ENCODE peak calls at places on chromosomes 12 and 14, in four cellular contexts. One of them, this sample, is unnamed.

GRCh38 chr12:65634626-65635331 is 189.5 kb upstream of the HMGA2 start:
- DNase-seq in natural killer cell treated with Interleukin-12 subunit alpha and Interleukin-12 subunit beta and Interleukin-15 and Interleukin-18, amount 100 ng/mL, for 72 hours: no peak
- DNase-seq in activated CD4-positive, alpha-beta T cell treated with anti-CD3 and anti-CD28 coated beads, Interleukin-2, amount 50 U/mL, for 48 hours: no peak
- DNase-seq in astrocyte of the spinal cord: peak
- DNase-seq in this sample: peak

GRCh38 chr14:65291561-65291960 is 121.0 kb upstream of the FUT8 start:
- DNase-seq in natural killer cell treated with Interleukin-12 subunit alpha and Interleukin-12 subunit beta and Interleukin-15 and Interleukin-18, amount 100 ng/mL, for 72 hours: no peak
- DNase-seq in activated CD4-positive, alpha-beta T cell treated with anti-CD3 and anti-CD28 coated beads, Interleukin-2, amount 50 U/mL, for 48 hours: no peak
- DNase-seq in astrocyte of the spinal cord: no peak
- DNase-seq in this sample: no peak

GRCh38 chr14:65594882-65595237 is 182.3 kb downstream of the FUT8 start:
- DNase-seq in natural killer cell treated with Interleukin-12 subunit alpha and Interleukin-12 subunit beta and Interleukin-15 and Interleukin-18, amount 100 ng/mL, for 72 hours: no peak
- DNase-seq in astrocyte of the spinal cord: no peak
- DNase-seq in activated CD4-positive, alpha-beta T cell treated with anti-CD3 and anti-CD28 coated beads, Interleukin-2, amount 50 U/mL, for 48 hours: no peak
- DNase-seq in this sample: no peak

GRCh38 chr12:106682594-106683234 is 91.8 kb upstream of the RIC8B start:
- DNase-seq in natural killer cell treated with Interleukin-12 subunit alpha and Interleukin-12 subunit beta and Interleukin-15 and Interleukin-18, amount 100 ng/mL, for 72 hours: no peak
- DNase-seq in activated CD4-positive, alpha-beta T cell treated with anti-CD3 and anti-CD28 coated beads, Interleukin-2, amount 50 U/mL, for 48 hours: no peak
- DNase-seq in astrocyte of the spinal cord: peak
- DNase-seq in this sample: peak

GRCh38 chr12:52496590-52497071 is 3.6 kb upstream of the KRT6A start:
- DNase-seq in natural killer cell treated with Interleukin-12 subunit alpha and Interleukin-12 subunit beta and Interleukin-15 and Interleukin-18, amount 100 ng/mL, for 72 hours: no peak
- DNase-seq in astrocyte of the spinal cord: peak
- DNase-seq in activated CD4-positive, alpha-beta T cell treated with anti-CD3 and anti-CD28 coated beads, Interleukin-2, amount 50 U/mL, for 48 hours: no peak
- DNase-seq in this sample: peak

GRCh38 chr12:93541578-93542217 is 30.8 kb upstream of the SOCS2 start:
- DNase-seq in activated CD4-positive, alpha-beta T cell treated with anti-CD3 and anti-CD28 coated beads, Interleukin-2, amount 50 U/mL, for 48 hours: no peak
- DNase-seq in astrocyte of the spinal cord: no peak
- DNase-seq in natural killer cell treated with Interleukin-12 subunit alpha and Interleukin-12 subunit beta and Interleukin-15 and Interleukin-18, amount 100 ng/mL, for 72 hours: no peak
- DNase-seq in this sample: no peak

GRCh38 chr12:72214163-72214562 is 58.0 kb upstream of the TRHDE start:
- DNase-seq in astrocyte of the spinal cord: no peak
- DNase-seq in activated CD4-positive, alpha-beta T cell treated with anti-CD3 and anti-CD28 coated beads, Interleukin-2, amount 50 U/mL, for 48 hours: no peak
- DNase-seq in natural killer cell treated with Interleukin-12 subunit alpha and Interleukin-12 subunit beta and Interleukin-15 and Interleukin-18, amount 100 ng/mL, for 72 hours: no peak
- DNase-seq in this sample: no peak

GRCh38 chr14:104268725-104269436 is 130.5 kb downstream of the KIF26A start:
- DNase-seq in astrocyte of the spinal cord: no peak
- DNase-seq in natural killer cell treated with Interleukin-12 subunit alpha and Interleukin-12 subunit beta and Interleukin-15 and Interleukin-18, amount 100 ng/mL, for 72 hours: no peak
- DNase-seq in activated CD4-positive, alpha-beta T cell treated with anti-CD3 and anti-CD28 coated beads, Interleukin-2, amount 50 U/mL, for 48 hours: no peak
- DNase-seq in this sample: no peak

GRCh38 chr12:64459388-64460024 is 7.6 kb downstream of the TBK1 start:
- DNase-seq in activated CD4-positive, alpha-beta T cell treated with anti-CD3 and anti-CD28 coated beads, Interleukin-2, amount 50 U/mL, for 48 hours: no peak
- DNase-seq in natural killer cell treated with Interleukin-12 subunit alpha and Interleukin-12 subunit beta and Interleukin-15 and Interleukin-18, amount 100 ng/mL, for 72 hours: no peak
- DNase-seq in astrocyte of the spinal cord: no peak
- DNase-seq in this sample: no peak

GRCh38 chr14:56339855-56340701 is 221.9 kb downstream of the PELI2 start:
- DNase-seq in astrocyte of the spinal cord: peak
- DNase-seq in natural killer cell treated with Interleukin-12 subunit alpha and Interleukin-12 subunit beta and Interleukin-15 and Interleukin-18, amount 100 ng/mL, for 72 hours: no peak
- DNase-seq in activated CD4-positive, alpha-beta T cell treated with anti-CD3 and anti-CD28 coated beads, Interleukin-2, amount 50 U/mL, for 48 hours: peak
- DNase-seq in this sample: peak

GRCh38 chr12:106914796-106915634 is 40.7 kb upstream of the TMEM263 start:
- DNase-seq in astrocyte of the spinal cord: no peak
- DNase-seq in activated CD4-positive, alpha-beta T cell treated with anti-CD3 and anti-CD28 coated beads, Interleukin-2, amount 50 U/mL, for 48 hours: no peak
- DNase-seq in natural killer cell treated with Interleukin-12 subunit alpha and Interleukin-12 subunit beta and Interleukin-15 and Interleukin-18, amount 100 ng/mL, for 72 hours: no peak
- DNase-seq in this sample: no peak

GRCh38 chr12:69388371-69388770 is 28.8 kb downstream of the YEATS4 start:
- DNase-seq in astrocyte of the spinal cord: peak
- DNase-seq in activated CD4-positive, alpha-beta T cell treated with anti-CD3 and anti-CD28 coated beads, Interleukin-2, amount 50 U/mL, for 48 hours: no peak
- DNase-seq in natural killer cell treated with Interleukin-12 subunit alpha and Interleukin-12 subunit beta and Interleukin-15 and Interleukin-18, amount 100 ng/mL, for 72 hours: no peak
- DNase-seq in this sample: peak

GRCh38 chr14:25090716-25091454 is 40.9 kb upstream of the STXBP6 start:
- DNase-seq in activated CD4-positive, alpha-beta T cell treated with anti-CD3 and anti-CD28 coated beads, Interleukin-2, amount 50 U/mL, for 48 hours: no peak
- DNase-seq in astrocyte of the spinal cord: peak
- DNase-seq in natural killer cell treated with Interleukin-12 subunit alpha and Interleukin-12 subunit beta and Interleukin-15 and Interleukin-18, amount 100 ng/mL, for 72 hours: no peak
- DNase-seq in this sample: peak

This sample was measured in foreskin keratinocyte.